ENCODE peak calls at places on chromosomes 5 and 9, in seven cellular contexts. One of them, this sample, is unnamed.

GRCh38 chr9:114696814-114697544 is 15.0 kb upstream of the TEX48 start:
- DNase-seq in small intestine: no peak
- DNase-seq in SK-N-SH: no peak
- DNase-seq in skeletal muscle cell: no peak
- DNase-seq in fibroblast of pulmonary artery: no peak
- DNase-seq in stomach: no peak
- DNase-seq in IMR-90: peak
- DNase-seq in this sample: no peak

GRCh38 chr5:77486344-77486962 is 5.7 kb downstream of the WDR41 start:
- DNase-seq in small intestine: no peak
- DNase-seq in SK-N-SH: no peak
- DNase-seq in skeletal muscle cell: no peak
- DNase-seq in fibroblast of pulmonary artery: no peak
- DNase-seq in stomach: no peak
- DNase-seq in IMR-90: no peak
- DNase-seq in this sample: no peak

GRCh38 chr5:175894805-175895204 is 23.4 kb downstream of the CPLX2 start:
- DNase-seq in small intestine: no peak
- DNase-seq in SK-N-SH: no peak
- DNase-seq in skeletal muscle cell: no peak
- DNase-seq in fibroblast of pulmonary artery: no peak
- DNase-seq in stomach: no peak
- DNase-seq in IMR-90: no peak
- DNase-seq in this sample: no peak

GRCh38 chr9:81256368-81256767 is 433.0 kb downstream of the TLE1 start:
- DNase-seq in small intestine: no peak
- DNase-seq in SK-N-SH: no peak
- DNase-seq in skeletal muscle cell: no peak
- DNase-seq in fibroblast of pulmonary artery: no peak
- DNase-seq in stomach: no peak
- DNase-seq in IMR-90: no peak
- DNase-seq in this sample: no peak

GRCh38 chr5:65800775-65801174 is 78.8 kb downstream of the NLN start:
- DNase-seq in small intestine: no peak
- DNase-seq in SK-N-SH: no peak
- DNase-seq in skeletal muscle cell: no peak
- DNase-seq in fibroblast of pulmonary artery: peak
- DNase-seq in stomach: no peak
- DNase-seq in IMR-90: peak
- DNase-seq in this sample: no peak

GRCh38 chr9:133423216-133423615 is 1.0 kb downstream of the ADAMTS13 start:
- DNase-seq in small intestine: no peak
- DNase-seq in SK-N-SH: no peak
- DNase-seq in skeletal muscle cell: no peak
- DNase-seq in fibroblast of pulmonary artery: no peak
- DNase-seq in stomach: peak
- DNase-seq in IMR-90: peak
- DNase-seq in this sample: no peak

GRCh38 chr9:125706661-125707539 is at the start of gene MAPKAP1:
- DNase-seq in small intestine: peak
- DNase-seq in SK-N-SH: peak
- DNase-seq in skeletal muscle cell: peak
- DNase-seq in fibroblast of pulmonary artery: peak
- DNase-seq in stomach: peak
- DNase-seq in IMR-90: peak
- DNase-seq in this sample: peak

GRCh38 chr5:140109050-140109817 is 4.7 kb upstream of the PURA start:
- DNase-seq in small intestine: peak
- DNase-seq in SK-N-SH: no peak
- DNase-seq in skeletal muscle cell: no peak
- DNase-seq in fibroblast of pulmonary artery: no peak
- DNase-seq in stomach: no peak
- DNase-seq in IMR-90: peak
- DNase-seq in this sample: no peak

GRCh38 chr9:113187935-113188595 is 33.0 kb downstream of the FKBP15 start:
- DNase-seq in small intestine: no peak
- DNase-seq in SK-N-SH: no peak
- DNase-seq in skeletal muscle cell: peak
- DNase-seq in fibroblast of pulmonary artery: peak
- DNase-seq in stomach: no peak
- DNase-seq in IMR-90: peak
- DNase-seq in this sample: no peak

GRCh38 chr9:112338561-112338960 is 5.1 kb upstream of the PTBP3 start:
- DNase-seq in small intestine: peak
- DNase-seq in SK-N-SH: no peak
- DNase-seq in skeletal muscle cell: peak
- DNase-seq in fibroblast of pulmonary artery: peak
- DNase-seq in stomach: no peak
- DNase-seq in IMR-90: peak
- DNase-seq in this sample: no peak

GRCh38 chr9:133589454-133590227 is 19.5 kb downstream of the FAM163B start:
- DNase-seq in small intestine: no peak
- DNase-seq in SK-N-SH: no peak
- DNase-seq in skeletal muscle cell: no peak
- DNase-seq in fibroblast of pulmonary artery: no peak
- DNase-seq in stomach: no peak
- DNase-seq in IMR-90: no peak
- DNase-seq in this sample: no peak

GRCh38 chr5:118592678-118593328 is 395.5 kb downstream of the DTWD2 start:
- DNase-seq in small intestine: no peak
- DNase-seq in SK-N-SH: no peak
- DNase-seq in skeletal muscle cell: no peak
- DNase-seq in fibroblast of pulmonary artery: no peak
- DNase-seq in stomach: no peak
- DNase-seq in IMR-90: no peak
- DNase-seq in this sample: no peak

GRCh38 chr9:22214497-22215031 is 205.5 kb upstream of the CDKN2B start:
- DNase-seq in small intestine: no peak
- DNase-seq in SK-N-SH: no peak
- DNase-seq in skeletal muscle cell: peak
- DNase-seq in fibroblast of pulmonary artery: no peak
- DNase-seq in stomach: no peak
- DNase-seq in IMR-90: peak
- DNase-seq in this sample: no peak

GRCh38 chr9:128143409-128144238 is 5.6 kb upstream of the LCN2 start:
- DNase-seq in small intestine: no peak
- DNase-seq in SK-N-SH: no peak
- DNase-seq in skeletal muscle cell: no peak
- DNase-seq in fibroblast of pulmonary artery: no peak
- DNase-seq in stomach: no peak
- DNase-seq in IMR-90: no peak
- DNase-seq in this sample: no peak

GRCh38 chr5:126984632-126985031 is 45.7 kb downstream of the MARCHF3 start:
- DNase-seq in small intestine: no peak
- DNase-seq in SK-N-SH: no peak
- DNase-seq in skeletal muscle cell: no peak
- DNase-seq in fibroblast of pulmonary artery: no peak
- DNase-seq in stomach: no peak
- DNase-seq in IMR-90: peak
- DNase-seq in this sample: no peak

GRCh38 chr5:150616024-150616470 is 24.4 kb upstream of the SYNPO start:
- DNase-seq in small intestine: peak
- DNase-seq in SK-N-SH: peak
- DNase-seq in skeletal muscle cell: no peak
- DNase-seq in fibroblast of pulmonary artery: no peak
- DNase-seq in stomach: peak
- DNase-seq in IMR-90: no peak
- DNase-seq in this sample: peak

GRCh38 chr5:83688321-83688720 is 32.3 kb downstream of the HAPLN1 start:
- DNase-seq in small intestine: no peak
- DNase-seq in SK-N-SH: no peak
- DNase-seq in skeletal muscle cell: no peak
- DNase-seq in fibroblast of pulmonary artery: no peak
- DNase-seq in stomach: no peak
- DNase-seq in IMR-90: no peak
- DNase-seq in this sample: no peak

GRCh38 chr5:87944553-87945320 is 323.9 kb downstream of the TMEM161B start:
- DNase-seq in small intestine: no peak
- DNase-seq in SK-N-SH: no peak
- DNase-seq in skeletal muscle cell: no peak
- DNase-seq in fibroblast of pulmonary artery: no peak
- DNase-seq in stomach: peak
- DNase-seq in IMR-90: no peak
- DNase-seq in this sample: no peak

GRCh38 chr9:19875291-19875910 is 86.6 kb upstream of the SLC24A2 start:
- DNase-seq in small intestine: no peak
- DNase-seq in SK-N-SH: no peak
- DNase-seq in skeletal muscle cell: peak
- DNase-seq in fibroblast of pulmonary artery: peak
- DNase-seq in stomach: no peak
- DNase-seq in IMR-90: no peak
- DNase-seq in this sample: no peak

GRCh38 chr5:108818613-108819272 is 71.0 kb downstream of the FER start:
- DNase-seq in small intestine: peak
- DNase-seq in SK-N-SH: no peak
- DNase-seq in skeletal muscle cell: no peak
- DNase-seq in fibroblast of pulmonary artery: peak
- DNase-seq in stomach: no peak
- DNase-seq in IMR-90: peak
- DNase-seq in this sample: no peak

DNA sequence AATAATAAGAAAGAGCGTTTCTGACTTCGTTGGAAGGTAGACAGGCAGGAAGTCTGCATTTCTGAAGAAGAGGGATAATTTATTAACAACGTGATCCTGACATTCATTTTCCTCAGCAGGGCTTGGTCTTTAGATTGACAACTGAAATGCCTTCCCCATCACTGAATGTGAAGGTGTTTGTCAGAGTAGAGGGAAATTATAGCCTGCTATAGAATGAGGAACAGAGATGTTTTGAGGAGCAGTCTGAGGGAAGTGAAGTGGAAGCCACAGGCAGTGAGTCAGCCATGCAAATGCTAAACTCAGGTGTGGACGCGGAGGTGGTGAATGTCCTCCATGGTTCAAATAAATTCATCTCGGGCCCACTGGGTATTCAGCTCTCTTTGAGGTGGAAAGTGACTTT is 30.5 kb downstream of the C7 start:
- DNase-seq in small intestine: no peak
- DNase-seq in SK-N-SH: no peak
- DNase-seq in skeletal muscle cell: no peak
- DNase-seq in fibroblast of pulmonary artery: no peak
- DNase-seq in stomach: no peak
- DNase-seq in IMR-90: no peak
- DNase-seq in this sample: no peak
- H3K4me3 ChIP-seq in small intestine: no peak
- H3K4me3 ChIP-seq in SK-N-SH: no peak
- H3K4me3 ChIP-seq in skeletal muscle cell: no peak
- H3K4me3 ChIP-seq in fibroblast of pulmonary artery: no peak
- H3K4me3 ChIP-seq in stomach: no peak
- H3K4me3 ChIP-seq in IMR-90: no peak
- H3K4me3 ChIP-seq in this sample: no peak

GRCh38 chr5:82538339-82539034 is 260.3 kb upstream of the RPS23 start:
- DNase-seq in small intestine: no peak
- DNase-seq in SK-N-SH: peak
- DNase-seq in skeletal muscle cell: no peak
- DNase-seq in fibroblast of pulmonary artery: peak
- DNase-seq in stomach: no peak
- DNase-seq in IMR-90: no peak
- DNase-seq in this sample: no peak
- H3K4me3 ChIP-seq in small intestine: no peak
- H3K4me3 ChIP-seq in SK-N-SH: no peak
- H3K4me3 ChIP-seq in skeletal muscle cell: no peak
- H3K4me3 ChIP-seq in fibroblast of pulmonary artery: no peak
- H3K4me3 ChIP-seq in stomach: no peak
- H3K4me3 ChIP-seq in IMR-90: no peak
- H3K4me3 ChIP-seq in this sample: no peak

GRCh38 chr5:172868436-172868923 is 34.4 kb downstream of the ERGIC1 start:
- DNase-seq in small intestine: no peak
- DNase-seq in SK-N-SH: no peak
- DNase-seq in skeletal muscle cell: peak
- DNase-seq in fibroblast of pulmonary artery: peak
- DNase-seq in stomach: no peak
- DNase-seq in IMR-90: peak
- DNase-seq in this sample: no peak

GRCh38 chr5:172869734-172870133 is 35.7 kb downstream of the ERGIC1 start:
- DNase-seq in small intestine: no peak
- DNase-seq in SK-N-SH: no peak
- DNase-seq in skeletal muscle cell: no peak
- DNase-seq in fibroblast of pulmonary artery: no peak
- DNase-seq in stomach: no peak
- DNase-seq in IMR-90: no peak
- DNase-seq in this sample: no peak

GRCh38 chr5:172870261-172870806 is 36.3 kb downstream of the ERGIC1 start:
- DNase-seq in small intestine: no peak
- DNase-seq in SK-N-SH: no peak
- DNase-seq in skeletal muscle cell: peak
- DNase-seq in fibroblast of pulmonary artery: peak
- DNase-seq in stomach: no peak
- DNase-seq in IMR-90: peak
- DNase-seq in this sample: no peak

GRCh38 chr5:172867761-172868435 is 33.8 kb downstream of the ERGIC1 start:
- DNase-seq in small intestine: no peak
- DNase-seq in SK-N-SH: no peak
- DNase-seq in skeletal muscle cell: no peak
- DNase-seq in fibroblast of pulmonary artery: no peak
- DNase-seq in stomach: no peak
- DNase-seq in IMR-90: peak
- DNase-seq in this sample: no peak

GRCh38 chr5:172868924-172869565 is 35.0 kb downstream of the ERGIC1 start:
- DNase-seq in small intestine: no peak
- DNase-seq in SK-N-SH: peak
- DNase-seq in skeletal muscle cell: peak
- DNase-seq in fibroblast of pulmonary artery: peak
- DNase-seq in stomach: peak
- DNase-seq in IMR-90: peak
- DNase-seq in this sample: no peak
- H3K4me3 ChIP-seq in small intestine: no peak
- H3K4me3 ChIP-seq in SK-N-SH: peak
- H3K4me3 ChIP-seq in skeletal muscle cell: no peak
- H3K4me3 ChIP-seq in fibroblast of pulmonary artery: no peak
- H3K4me3 ChIP-seq in stomach: no peak
- H3K4me3 ChIP-seq in IMR-90: no peak
- H3K4me3 ChIP-seq in this sample: no peak

GRCh38 chr5:168195110-168195509 is 96.3 kb upstream of the WWC1 start:
- DNase-seq in small intestine: no peak
- DNase-seq in SK-N-SH: no peak
- DNase-seq in skeletal muscle cell: no peak
- DNase-seq in fibroblast of pulmonary artery: no peak
- DNase-seq in stomach: no peak
- DNase-seq in IMR-90: no peak
- DNase-seq in this sample: no peak

GRCh38 chr5:168193518-168194240 is 97.8 kb upstream of the WWC1 start:
- DNase-seq in small intestine: no peak
- DNase-seq in SK-N-SH: no peak
- DNase-seq in skeletal muscle cell: no peak
- DNase-seq in fibroblast of pulmonary artery: no peak
- DNase-seq in stomach: no peak
- DNase-seq in IMR-90: no peak
- DNase-seq in this sample: no peak

GRCh38 chr5:168204165-168204564 is 87.3 kb upstream of the WWC1 start:
- DNase-seq in small intestine: no peak
- DNase-seq in SK-N-SH: no peak
- DNase-seq in skeletal muscle cell: no peak
- DNase-seq in fibroblast of pulmonary artery: no peak
- DNase-seq in stomach: no peak
- DNase-seq in IMR-90: no peak
- DNase-seq in this sample: no peak

DNA sequence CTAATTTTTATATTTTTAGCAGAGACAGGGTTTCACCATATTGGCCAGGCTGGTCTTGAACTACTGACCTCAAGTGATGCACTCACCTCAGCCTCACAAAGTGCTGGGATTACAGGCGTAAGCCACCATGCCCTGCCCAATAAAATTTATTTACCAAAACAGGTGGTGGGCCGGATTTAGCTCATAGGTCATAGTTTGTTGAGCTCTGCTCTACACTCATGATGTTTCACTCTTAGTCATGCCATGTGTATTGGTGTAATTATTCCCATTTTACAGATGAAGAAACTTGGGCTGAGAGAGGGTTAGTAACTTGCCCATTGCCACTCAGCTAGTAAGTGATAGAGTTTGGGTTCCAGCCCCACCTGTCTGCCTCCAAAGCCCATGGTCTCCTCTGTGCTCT is 93.1 kb upstream of the WWC1 start:
- DNase-seq in small intestine: no peak
- DNase-seq in SK-N-SH: no peak
- DNase-seq in skeletal muscle cell: no peak
- DNase-seq in fibroblast of pulmonary artery: no peak
- DNase-seq in stomach: no peak
- DNase-seq in IMR-90: no peak
- DNase-seq in this sample: no peak
- H3K4me3 ChIP-seq in small intestine: no peak
- H3K4me3 ChIP-seq in SK-N-SH: no peak
- H3K4me3 ChIP-seq in skeletal muscle cell: no peak
- H3K4me3 ChIP-seq in fibroblast of pulmonary artery: no peak
- H3K4me3 ChIP-seq in stomach: no peak
- H3K4me3 ChIP-seq in IMR-90: no peak
- H3K4me3 ChIP-seq in this sample: no peak

This sample was measured in WERI-Rb-1.